ENCODE peak calls at places on chromosomes 5 and 9, in four cellular contexts. Z is A549, X is K562, L is HepG2. O is an unnamed sample.

GRCh38 chr9:134304306-134304705 is 21.9 kb upstream of the RXRA start:
- DNase-seq in Z (no peak), X (no peak), L (no peak), O (no peak)

GRCh38 chr5:175895215-175895614 is 23.8 kb downstream of the CPLX2 start:
- DNase-seq in Z (no peak), X (no peak), L (no peak), O (no peak)

GRCh38 chr5:135891804-135892203 is 3.8 kb downstream of the IL9 start:
- DNase-seq in Z (no peak), X (no peak), L (no peak), O (peak)

GRCh38 chr5:117803533-117803932 is 1184.8 kb downstream of the DTWD2 start:
- DNase-seq in Z (no peak), X (no peak), L (no peak), O (no peak)

GRCh38 chr9:135081264-135081660 is 6.2 kb upstream of the OLFM1 start:
- DNase-seq in Z (no peak), X (no peak), L (no peak), O (no peak)

GRCh38 chr5:167730121-167730520 is 561.3 kb upstream of the WWC1 start:
- DNase-seq in Z (peak), X (no peak), L (no peak), O (no peak)

GRCh38 chr9:124411514-124412227 is 3.6 kb downstream of the PSMB7 start:
- DNase-seq in Z (no peak), X (no peak), L (no peak), O (no peak)

GRCh38 chr5:112174959-112175594 is 244.0 kb downstream of the EPB41L4A start:
- DNase-seq in Z (peak), X (peak), L (peak), O (no peak)

GRCh38 chr5:72597456-72597948 is 90.3 kb upstream of the ZNF366 start:
- DNase-seq in Z (peak), X (peak), L (no peak), O (no peak)

GRCh38 chr9:129323999-129324553 is 146.0 kb upstream of the IER5L start:
- DNase-seq in Z (no peak), X (no peak), L (peak), O (no peak)

GRCh38 chr5:7638456-7638855 is 212.5 kb downstream of the CFAP90 start:
- DNase-seq in Z (no peak), X (no peak), L (no peak), O (no peak)

GRCh38 chr9:517993-518392 is 303.3 kb downstream of the DOCK8 start:
- DNase-seq in Z (no peak), X (no peak), L (no peak), O (no peak)

GRCh38 chr5:28281381-28281780 is 1243.0 kb upstream of the CDH9 start:
- DNase-seq in Z (no peak), X (no peak), L (no peak), O (no peak)

GRCh38 chr5:96439477-96440184 is 6.6 kb upstream of the PCSK1 start:
- DNase-seq in Z (no peak), X (no peak), L (no peak), O (no peak)

GRCh38 chr5:73183491-73183891 is 10.5 kb downstream of the TMEM174 start:
- DNase-seq in Z (no peak), X (no peak), L (no peak), O (no peak)

GRCh38 chr5:96335873-96336272 is 97.2 kb downstream of the PCSK1 start:
- DNase-seq in Z (peak), X (no peak), L (no peak), O (no peak)

GRCh38 chr5:157918811-157919742 is 60.1 kb upstream of the CLINT1 start:
- DNase-seq in Z (peak), X (no peak), L (no peak), O (no peak)

GRCh38 chr9:128103589-128103962 is 24.0 kb downstream of the PTGES2 start:
- DNase-seq in Z (no peak), X (no peak), L (peak), O (no peak)

GRCh38 chr5:173306695-173307094 is 21.5 kb downstream of the STC2 start:
- DNase-seq in Z (no peak), X (no peak), L (no peak), O (no peak)

GRCh38 chr9:116149844-116150243 is 3.7 kb upstream of the PAPPA start:
- DNase-seq in Z (peak), X (peak), L (no peak), O (peak)

GRCh38 chr5:156774273-156774672 is 75.8 kb upstream of the PPP1R2B start:
- DNase-seq in Z (no peak), X (no peak), L (no peak), O (no peak)

GRCh38 chr9:132163876-132164603 is 2.2 kb downstream of the NTNG2 start:
- DNase-seq in Z (no peak), X (no peak), L (no peak), O (no peak)

GRCh38 chr5:79546782-79547428 is 33.0 kb upstream of the HOMER1 start:
- DNase-seq in Z (no peak), X (peak), L (peak), O (no peak)

GRCh38 chr5:58018016-58018415 is 441.9 kb downstream of the PLK2 start:
- DNase-seq in Z (no peak), X (no peak), L (no peak), O (no peak)

GRCh38 chr9:5073701-5074100 is 88.6 kb downstream of the JAK2 start:
- DNase-seq in Z (no peak), X (no peak), L (no peak), O (no peak)

GRCh38 chr5:159448-160172 is 31.7 kb upstream of the LRRC14B start:
- DNase-seq in Z (no peak), X (no peak), L (no peak), O (no peak)

GRCh38 chr9:20570756-20571155 is 51.5 kb downstream of the MLLT3 start:
- DNase-seq in Z (peak), X (no peak), L (peak), O (no peak)

DNA sequence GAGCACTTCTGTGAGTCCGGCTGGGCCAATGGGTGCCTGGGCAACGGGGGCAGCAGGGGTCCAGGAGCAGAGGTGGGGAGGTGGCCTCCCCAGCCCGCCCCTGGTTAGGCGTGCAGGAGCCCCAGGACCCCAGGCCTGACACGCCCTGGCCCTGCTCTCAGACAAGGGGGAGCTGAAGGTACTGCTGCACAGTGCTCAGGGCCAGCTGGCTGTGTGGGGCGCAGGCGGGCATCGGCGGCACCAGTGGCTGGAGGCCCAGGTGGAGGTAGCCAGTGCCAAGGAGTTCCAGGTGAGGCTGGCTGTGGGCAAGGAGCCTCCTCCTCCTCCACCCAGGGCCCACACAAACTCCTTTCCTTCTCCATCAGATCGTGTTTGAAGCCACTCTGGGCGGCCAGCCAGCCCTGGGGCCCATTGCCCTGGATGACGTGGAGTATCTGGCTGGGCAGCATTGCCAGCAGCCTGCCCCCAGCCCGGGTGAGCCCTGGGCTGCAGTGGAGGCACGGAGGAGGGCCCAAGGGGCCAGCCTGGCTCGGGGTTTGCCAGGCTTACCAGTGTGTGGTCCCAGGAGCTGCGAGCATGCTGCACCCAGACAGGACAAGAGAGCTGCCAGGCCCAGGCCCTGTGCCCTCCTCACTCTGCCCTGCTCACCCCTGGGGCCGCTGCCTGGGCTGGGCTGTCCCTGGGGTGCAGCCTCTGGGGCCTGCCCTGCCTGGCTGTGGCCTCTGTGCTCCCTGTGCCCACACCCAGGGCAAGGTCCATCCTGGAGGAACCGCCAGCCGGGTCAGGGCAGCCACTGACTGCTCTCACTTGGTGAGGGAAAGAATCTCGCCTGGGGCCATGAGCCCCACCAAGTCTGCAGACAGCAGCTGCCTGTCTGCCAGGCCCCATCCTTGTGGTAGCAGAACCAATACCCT is 7.0 kb downstream of the MAMDC4 start:
- DNase-seq in Z (peak), X (no peak), L (no peak), O (no peak)
- TF ChIP-seq HMGXB4 in Z (no peak), X (no peak), L (no peak), O (no peak)

DNA sequence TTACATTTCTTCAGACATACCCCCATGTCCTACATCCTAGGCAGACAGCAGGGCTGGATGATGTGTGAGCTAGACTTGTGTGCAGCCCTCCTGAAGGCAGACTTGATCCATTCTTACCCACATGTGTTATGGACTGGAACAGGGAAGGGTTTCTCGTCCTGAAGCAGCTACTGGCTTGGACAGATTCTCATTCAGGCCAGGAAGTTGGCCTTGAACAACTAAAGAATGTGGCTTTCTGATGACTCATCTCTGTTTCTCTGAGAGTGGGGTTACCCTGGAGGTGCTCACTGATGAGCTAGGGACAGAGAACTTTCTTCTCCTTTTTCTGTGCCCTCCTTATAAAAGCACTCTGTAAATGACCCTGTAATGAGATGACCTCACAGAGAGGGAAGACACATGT is 246.5 kb downstream of the PCSK5 start:
- DNase-seq in Z (peak), X (no peak), L (peak), O (no peak)
- TF ChIP-seq HMGXB4 in Z (no peak), X (no peak), L (no peak), O (no peak)

GRCh38 chr5:149432377-149432776 is 53.3 kb upstream of the IL17B start:
- DNase-seq in Z (no peak), X (no peak), L (no peak), O (no peak)

GRCh38 chr5:149434162-149435014 is 55.3 kb upstream of the IL17B start:
- DNase-seq in Z (peak), X (peak), L (no peak), O (peak)

GRCh38 chr5:149432861-149433462 is 53.9 kb upstream of the IL17B start:
- DNase-seq in Z (no peak), X (no peak), L (no peak), O (no peak)

GRCh38 chr5:149435015-149435376 is 55.9 kb upstream of the IL17B start:
- DNase-seq in Z (no peak), X (no peak), L (no peak), O (no peak)

DNA sequence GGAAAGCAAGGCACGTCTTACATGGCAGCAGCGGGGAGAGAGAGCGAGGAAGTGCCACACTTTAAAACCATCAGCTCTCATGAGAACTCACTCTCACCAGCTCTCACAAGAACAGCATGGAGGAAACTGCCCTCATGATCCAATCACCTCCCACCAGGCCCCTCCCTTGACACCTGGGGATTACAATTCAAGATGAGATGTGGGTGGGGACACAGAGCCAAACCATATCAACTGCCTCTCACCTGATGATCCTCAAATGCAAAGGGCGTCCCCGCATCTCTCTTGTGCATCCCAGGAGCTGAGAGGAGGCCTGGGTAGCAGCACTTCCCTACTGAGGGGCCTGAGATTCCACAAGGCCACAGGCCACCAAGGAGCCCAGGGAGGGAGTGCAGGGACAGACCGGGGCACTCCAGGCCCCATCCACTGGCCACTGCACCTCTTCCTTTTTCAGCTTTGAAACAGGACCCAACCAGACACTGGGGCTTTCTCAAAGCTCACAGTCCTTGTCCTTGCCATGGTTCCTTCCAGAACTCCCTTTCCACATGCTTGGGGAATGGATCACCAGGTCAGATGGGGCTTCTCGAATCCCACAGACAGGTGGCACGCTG is 54.5 kb upstream of the IL17B start:
- DNase-seq in Z (no peak), X (no peak), L (no peak), O (no peak)
- TF ChIP-seq HMGXB4 in Z (no peak), X (no peak), L (no peak), O (no peak)

GRCh38 chr9:15144567-15145174 is 162.3 kb downstream of the TTC39B start:
- DNase-seq in Z (no peak), X (no peak), L (no peak), O (no peak)

GRCh38 chr9:15147471-15147870 is 159.5 kb downstream of the TTC39B start:
- DNase-seq in Z (no peak), X (no peak), L (no peak), O (no peak)

GRCh38 chr9:15146121-15146820 is 160.7 kb downstream of the TTC39B start:
- DNase-seq in Z (no peak), X (no peak), L (no peak), O (no peak)

GRCh38 chr9:15139467-15139866 is 167.5 kb downstream of the TTC39B start:
- DNase-seq in Z (no peak), X (no peak), L (no peak), O (no peak)

DNA sequence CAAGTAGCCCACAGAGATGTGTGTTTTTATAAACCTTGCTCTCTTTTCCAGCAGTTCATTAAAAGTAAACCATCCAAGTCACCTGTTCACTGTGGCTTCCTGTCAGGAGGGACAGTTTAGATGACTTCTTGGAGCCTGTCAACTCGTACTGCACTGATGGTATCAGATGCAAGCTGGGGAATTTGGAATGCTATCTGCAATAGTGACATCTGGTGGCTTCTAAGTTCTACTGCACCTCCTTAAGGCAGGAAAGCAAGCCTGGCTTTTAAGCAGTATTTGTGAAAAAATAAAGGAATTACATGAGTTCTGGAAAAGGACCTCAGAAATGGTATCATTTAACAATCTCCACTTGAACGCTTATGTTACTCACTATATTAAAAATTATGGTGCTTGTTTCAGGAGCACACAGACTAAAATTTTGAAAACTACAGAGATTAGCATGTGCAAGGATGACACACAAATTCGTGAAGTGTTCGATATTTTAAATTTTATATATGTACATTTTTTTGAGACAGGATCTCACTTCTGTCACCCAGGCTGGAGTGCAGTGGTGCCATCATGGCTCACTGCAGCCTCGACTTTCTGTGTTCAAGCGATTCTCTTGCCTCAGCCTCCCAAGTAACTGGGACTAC is 164.0 kb downstream of the TTC39B start:
- DNase-seq in Z (peak), X (peak), L (peak), O (no peak)
- TF ChIP-seq HMGXB4 in Z (no peak), X (no peak), L (no peak), O (peak)

O was measured in WTC11.